ENCODE peak calls at places on chromosomes 13 and 19, in six cellular contexts. N, M, G, K, Z and L are unnamed samples.

GRCh38 chr13:49604570-49604969 is 19.2 kb upstream of the RCBTB1 start:
- DNase-seq in N (no peak), M (no peak), G (no peak), K (no peak), Z (no peak), L (no peak)

GRCh38 chr13:99374994-99375805 is 68.0 kb upstream of the GPR183 start:
- DNase-seq in N (peak), M (no peak), G (no peak), K (no peak), Z (no peak), L (no peak)

GRCh38 chr13:80204642-80205041 is 136.3 kb downstream of the SPRY2 start:
- DNase-seq in N (no peak), M (no peak), G (no peak), K (no peak), Z (no peak), L (no peak)

GRCh38 chr19:343941-344624 is 513 bp downstream of the MIER2 start:
- DNase-seq in N (peak), M (peak), G (peak), K (no peak), Z (peak), L (peak)

GRCh38 chr13:36067619-36068456 is 63.3 kb downstream of the DCLK1 start:
- DNase-seq in N (no peak), M (no peak), G (no peak), K (no peak), Z (no peak), L (no peak)

GRCh38 chr19:57664269-57665127 is 4.2 kb upstream of the ZSCAN4 start:
- DNase-seq in N (peak), M (peak), G (peak), K (peak), Z (peak), L (no peak)

GRCh38 chr19:42363614-42364346 is 26.3 kb downstream of the CNFN start:
- DNase-seq in N (no peak), M (no peak), G (no peak), K (no peak), Z (no peak), L (no peak)

GRCh38 chr13:25242956-25243355 is 44.3 kb downstream of the MTMR6 start:
- DNase-seq in N (no peak), M (no peak), G (no peak), K (no peak), Z (no peak), L (no peak)

GRCh38 chr13:43529796-43530195 is 257.0 kb downstream of the ENOX1 start:
- DNase-seq in N (no peak), M (no peak), G (no peak), K (no peak), Z (no peak), L (no peak)

GRCh38 chr13:29858231-29858630 is 7.8 kb upstream of the UBL3 start:
- DNase-seq in N (no peak), M (no peak), G (no peak), K (no peak), Z (no peak), L (no peak)

GRCh38 chr19:24159707-24160106 is 72.7 kb downstream of the ZNF254 start:
- DNase-seq in N (no peak), M (no peak), G (peak), K (no peak), Z (no peak), L (no peak)

GRCh38 chr13:42101821-42102580 is 53.6 kb downstream of the DGKH start:
- DNase-seq in N (no peak), M (no peak), G (peak), K (no peak), Z (no peak), L (no peak)

GRCh38 chr19:7751157-7751783 is 3.9 kb upstream of the CD209 start:
- DNase-seq in N (no peak), M (no peak), G (no peak), K (no peak), Z (no peak), L (no peak)

GRCh38 chr13:60454425-60454824 is 57.4 kb downstream of the TDRD3 start:
- DNase-seq in N (no peak), M (no peak), G (no peak), K (no peak), Z (no peak), L (no peak)

GRCh38 chr13:44197791-44198770 is 175.5 kb upstream of the SERP2 start:
- DNase-seq in N (no peak), M (no peak), G (peak), K (no peak), Z (no peak), L (no peak)

GRCh38 chr13:21061077-21061945 is at the start of gene LATS2:
- DNase-seq in N (peak), M (peak), G (peak), K (peak), Z (peak), L (peak)

GRCh38 chr19:13100031-13100588 is 2.5 kb downstream of the LYL1 start:
- DNase-seq in N (no peak), M (no peak), G (no peak), K (peak), Z (no peak), L (peak)

GRCh38 chr13:31049833-31050232 is 111.9 kb downstream of the HSPH1 start:
- DNase-seq in N (no peak), M (no peak), G (no peak), K (no peak), Z (no peak), L (no peak)

GRCh38 chr19:5666921-5667610 is 13.2 kb downstream of the MICOS13 start:
- DNase-seq in N (no peak), M (no peak), G (no peak), K (no peak), Z (no peak), L (no peak)

GRCh38 chr13:112898786-112899617 is 70.0 kb upstream of the MCF2L start:
- DNase-seq in N (no peak), M (no peak), G (no peak), K (peak), Z (no peak), L (no peak)

GRCh38 chr13:30816733-30817132 is 81.4 kb downstream of the ALOX5AP start:
- DNase-seq in N (no peak), M (no peak), G (no peak), K (no peak), Z (no peak), L (no peak)

GRCh38 chr13:38417727-38418126 is 68.1 kb downstream of the UFM1 start:
- DNase-seq in N (no peak), M (peak), G (peak), K (no peak), Z (peak), L (no peak)

GRCh38 chr19:23787106-23787505 is 28.4 kb upstream of the ZNF681 start:
- DNase-seq in N (no peak), M (no peak), G (peak), K (peak), Z (no peak), L (no peak)

GRCh38 chr13:89925107-89925506 is 1422.4 kb upstream of the MIR17HG start:
- DNase-seq in N (no peak), M (peak), G (peak), K (no peak), Z (peak), L (no peak)

GRCh38 chr13:80054806-80055205 is 286.1 kb downstream of the SPRY2 start:
- DNase-seq in N (no peak), M (no peak), G (no peak), K (no peak), Z (no peak), L (no peak)

GRCh38 chr19:35773020-35773809 is 2.1 kb upstream of the ARHGAP33 start:
- DNase-seq in N (no peak), M (no peak), G (peak), K (no peak), Z (no peak), L (no peak)

GRCh38 chr19:51440846-51441409 is 17.3 kb downstream of the SIGLEC8 start:
- DNase-seq in N (no peak), M (no peak), G (peak), K (peak), Z (no peak), L (peak)

GRCh38 chr13:21034602-21035190 is 26.7 kb downstream of the LATS2 start:
- DNase-seq in N (no peak), M (peak), G (peak), K (no peak), Z (peak), L (no peak)

GRCh38 chr19:2594319-2594718 is 108.2 kb downstream of the GNG7 start:
- DNase-seq in N (no peak), M (no peak), G (no peak), K (no peak), Z (no peak), L (no peak)

GRCh38 chr19:28793391-28794168 is 419.4 kb downstream of the UQCRFS1 start:
- DNase-seq in N (no peak), M (no peak), G (no peak), K (no peak), Z (peak), L (no peak)

GRCh38 chr19:12884926-12885748 is 1.9 kb downstream of the KLF1 start:
- DNase-seq in N (peak), M (peak), G (peak), K (peak), Z (peak), L (peak)

GRCh38 chr19:11225815-11226214 is 13.6 kb upstream of the ANGPTL8 start:
- DNase-seq in N (no peak), M (no peak), G (no peak), K (no peak), Z (no peak), L (no peak)

GRCh38 chr19:11226716-11227166 is 12.7 kb upstream of the ANGPTL8 start:
- DNase-seq in N (no peak), M (no peak), G (no peak), K (no peak), Z (no peak), L (no peak)

GRCh38 chr19:11225172-11225571 is 14.2 kb upstream of the ANGPTL8 start:
- DNase-seq in N (no peak), M (no peak), G (no peak), K (no peak), Z (no peak), L (no peak)

GRCh38 chr19:11224429-11224828 is 15.0 kb upstream of the ANGPTL8 start:
- DNase-seq in N (no peak), M (no peak), G (no peak), K (no peak), Z (no peak), L (no peak)

GRCh38 chr19:11227201-11227886 is 12.1 kb upstream of the ANGPTL8 start:
- DNase-seq in N (no peak), M (peak), G (no peak), K (no peak), Z (peak), L (no peak)
- TF ChIP-seq CTCF in N (no peak), M (no peak), G (no peak), K (no peak), Z (peak), L (no peak)

GRCh38 chr19:18152817-18153554 is at the start of gene PIK3R2:
- DNase-seq in N (peak), M (peak), G (peak), K (peak), Z (peak), L (peak)
- TF ChIP-seq CTCF in N (no peak), M (no peak), G (no peak), K (peak), Z (no peak), L (no peak)

GRCh38 chr19:55341191-55342043 is 1.7 kb downstream of the KMT5C start:
- DNase-seq in N (peak), M (peak), G (peak), K (peak), Z (peak), L (no peak)

GRCh38 chr19:55340784-55341147 is 1.1 kb downstream of the KMT5C start:
- DNase-seq in N (no peak), M (peak), G (no peak), K (no peak), Z (peak), L (no peak)

GRCh38 chr19:55340144-55340783 is 588 bp downstream of the KMT5C start:
- DNase-seq in N (no peak), M (no peak), G (no peak), K (no peak), Z (no peak), L (peak)

GRCh38 chr19:55342044-55342531 is 2.4 kb downstream of the KMT5C start:
- DNase-seq in N (no peak), M (no peak), G (no peak), K (no peak), Z (no peak), L (no peak)

DNA sequence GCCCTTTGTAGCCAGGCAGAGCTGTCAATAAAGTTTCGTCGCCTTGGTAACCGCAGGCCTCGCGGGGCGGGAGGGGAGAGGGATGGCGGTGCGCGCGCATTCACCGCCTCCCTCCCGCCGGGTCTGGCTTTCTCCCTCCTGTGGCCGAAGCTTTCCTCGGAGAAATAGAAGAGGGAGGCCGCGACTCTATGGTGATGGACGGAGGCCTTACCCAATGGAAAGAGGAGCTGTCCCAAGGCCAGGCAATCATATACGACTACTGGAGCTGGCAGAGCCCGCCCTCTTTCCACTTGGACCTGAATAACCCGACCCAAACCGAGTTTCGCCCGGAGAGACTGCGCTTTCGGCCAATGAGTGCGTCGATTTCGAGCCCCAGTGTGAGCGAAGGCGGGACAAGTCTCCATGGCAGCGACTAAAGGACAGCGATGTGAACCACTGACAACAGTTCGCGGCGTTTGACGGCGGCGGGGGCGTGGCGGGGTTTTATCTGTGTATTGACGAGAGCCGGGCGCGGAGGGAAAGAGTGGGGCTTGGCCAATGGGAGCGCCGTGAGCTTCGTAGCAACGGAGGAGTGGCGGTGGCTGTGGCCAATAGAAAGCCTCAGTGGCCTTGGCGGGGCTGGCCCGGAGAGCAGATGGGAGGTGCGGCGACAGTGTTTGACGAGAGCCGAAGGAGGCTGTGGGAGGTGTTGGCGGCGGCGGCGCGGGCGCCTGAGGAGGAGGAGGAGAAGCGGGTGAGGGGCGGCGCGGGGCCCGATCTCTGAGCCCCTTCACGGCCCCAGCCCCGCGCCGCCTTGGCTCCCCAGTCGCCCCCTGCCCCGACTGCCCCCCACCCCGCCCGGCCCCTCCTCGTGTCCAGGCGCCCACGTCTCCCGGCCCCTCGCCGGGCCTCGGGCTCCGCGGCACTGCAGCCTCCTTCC is at the start of gene KMT5C:
- DNase-seq in N (peak), M (peak), G (peak), K (peak), Z (peak), L (peak)
- TF ChIP-seq CTCF in N (peak), M (no peak), G (peak), K (peak), Z (peak), L (no peak)

GRCh38 chr19:48393196-48393558 is 291 bp upstream of the GRIN2D start:
- DNase-seq in N (no peak), M (no peak), G (no peak), K (no peak), Z (no peak), L (no peak)

GRCh38 chr19:48395170-48395455 is 1.6 kb downstream of the GRIN2D start:
- DNase-seq in N (no peak), M (no peak), G (no peak), K (no peak), Z (no peak), L (no peak)

GRCh38 chr19:48394331-48395169 is 1.1 kb downstream of the GRIN2D start:
- DNase-seq in N (no peak), M (no peak), G (no peak), K (no peak), Z (no peak), L (no peak)

GRCh38 chr19:48395499-48395898 is 2.0 kb downstream of the GRIN2D start:
- DNase-seq in N (no peak), M (no peak), G (no peak), K (no peak), Z (no peak), L (no peak)

GRCh38 chr19:48393559-48394330 is at the start of gene GRIN2D:
- DNase-seq in N (no peak), M (no peak), G (peak), K (no peak), Z (peak), L (peak)
- TF ChIP-seq CTCF in N (no peak), M (no peak), G (no peak), K (no peak), Z (peak), L (no peak)

GRCh38 chr13:102484329-102484728 is 82.5 kb upstream of the FGF14 start:
- DNase-seq in N (no peak), M (no peak), G (no peak), K (no peak), Z (peak), L (no peak)
- TF ChIP-seq CTCF in N (peak), M (no peak), G (no peak), K (no peak), Z (peak), L (no peak)

DNA sequence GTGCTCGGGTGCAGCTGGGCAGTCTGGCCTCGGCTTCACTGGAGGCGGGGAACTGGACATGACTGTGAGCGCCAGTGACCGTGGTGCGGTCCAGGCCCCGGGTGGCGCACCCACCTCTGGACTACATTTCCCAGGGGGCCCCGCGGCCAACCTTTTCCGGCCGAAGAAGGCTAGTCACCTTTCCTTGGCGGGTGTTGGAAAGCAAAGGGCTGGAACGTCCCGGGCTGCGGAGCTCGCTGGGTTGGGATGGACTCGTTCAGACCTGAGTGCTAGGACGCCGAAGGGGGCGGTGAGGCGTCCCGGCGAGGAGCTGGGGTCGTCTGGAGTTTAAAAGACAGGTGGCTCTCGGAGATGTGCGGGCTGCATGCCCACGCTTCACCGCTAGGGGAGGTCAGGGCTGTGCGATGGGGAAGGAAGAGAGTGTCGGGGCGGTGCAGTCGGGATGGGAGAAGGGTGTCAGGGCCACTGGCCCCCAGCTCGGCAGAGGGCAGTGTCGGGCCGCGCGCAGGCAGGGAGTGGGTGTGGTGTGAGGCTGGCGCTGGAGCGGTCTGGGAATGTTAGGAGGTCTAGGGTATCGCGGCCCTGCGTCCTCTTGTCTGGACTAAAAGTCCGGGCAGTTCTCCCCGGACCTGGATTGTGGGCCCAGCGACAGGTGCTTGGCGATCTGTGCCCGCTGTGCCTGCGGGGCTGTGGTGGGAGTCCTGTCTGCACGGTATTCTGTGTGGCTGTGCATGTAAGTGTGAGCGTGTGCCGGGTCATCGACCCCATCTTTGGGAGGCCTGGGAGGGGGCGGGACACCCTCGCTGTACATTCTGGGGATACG is 57.1 kb downstream of the ZNF568 start:
- DNase-seq in N (peak), M (no peak), G (peak), K (peak), Z (no peak), L (peak)
- TF ChIP-seq CTCF in N (peak), M (no peak), G (peak), K (peak), Z (no peak), L (peak)

GRCh38 chr19:8988204-8988603 is 22.0 kb downstream of the MUC16 start:
- DNase-seq in N (no peak), M (no peak), G (no peak), K (no peak), Z (peak), L (no peak)
- TF ChIP-seq CTCF in N (no peak), M (no peak), G (no peak), K (no peak), Z (peak), L (no peak)

GRCh38 chr19:1590641-1591397 is 1.8 kb downstream of the MBD3 start:
- DNase-seq in N (no peak), M (peak), G (peak), K (no peak), Z (peak), L (no peak)
- TF ChIP-seq CTCF in N (peak), M (no peak), G (peak), K (no peak), Z (peak), L (no peak)